ENCODE peak calls at places on chromosomes 2 and 18, in five cellular contexts. I is NCI-H2029; H is amniotic stem cell; M is psoas muscle; Y is activated CD8-positive, alpha-beta memory T cell treated with anti-CD3 and anti-CD28 coated beads for 1 hour. P is an unnamed sample.

GRCh38 chr2:215540646-215541045 is 104.8 kb upstream of the FN1 start:
- DNase-seq in H (peak), I (no peak), Y (no peak), M (no peak), P (no peak)

GRCh38 chr18:50033004-50033403 is 161.9 kb downstream of the MYO5B start:
- DNase-seq in M (no peak), Y (no peak), I (no peak), H (no peak), P (no peak)

GRCh38 chr2:10762651-10763460 is 41.4 kb downstream of the ATP6V1C2 start:
- DNase-seq in M (no peak), I (no peak), H (no peak), Y (no peak), P (no peak)

GRCh38 chr2:56749152-56749752 is 565.5 kb downstream of the CCDC85A start:
- DNase-seq in Y (no peak), M (no peak), I (peak), H (no peak), P (no peak)

GRCh38 chr2:86512922-86513321 is 50.3 kb downstream of the CHMP3 start:
- DNase-seq in Y (no peak), M (no peak), H (no peak), I (no peak), P (no peak)

GRCh38 chr2:83990601-83991000 is 468.5 kb downstream of the SUCLG1 start:
- DNase-seq in M (no peak), Y (no peak), H (no peak), I (peak), P (no peak)

GRCh38 chr2:42918671-42919335 is 126.4 kb upstream of the HAAO start:
- DNase-seq in I (no peak), M (no peak), Y (no peak), H (no peak), P (no peak)

GRCh38 chr18:32469190-32469611 is 1.5 kb downstream of the GAREM1 start:
- DNase-seq in Y (no peak), M (peak), H (peak), I (peak), P (no peak)

GRCh38 chr2:198371902-198372611 is 567.7 kb downstream of the PLCL1 start:
- DNase-seq in I (no peak), M (no peak), Y (no peak), H (no peak), P (no peak)

GRCh38 chr2:201559067-201559710 is 84.1 kb downstream of the TMEM237 start:
- DNase-seq in Y (no peak), M (peak), I (no peak), H (no peak), P (no peak)

GRCh38 chr2:158079672-158080071 is 22.0 kb upstream of the UPP2 start:
- DNase-seq in Y (no peak), H (no peak), M (no peak), I (peak), P (no peak)

GRCh38 chr2:74507926-74508520 is 528 bp upstream of the PCGF1 start:
- DNase-seq in M (no peak), Y (no peak), H (peak), I (no peak), P (no peak)

GRCh38 chr2:211396815-211397214 is 840.4 kb downstream of the CPS1 start:
- DNase-seq in I (peak), M (no peak), Y (no peak), H (no peak), P (no peak)

GRCh38 chr18:31203086-31203793 is 40.6 kb upstream of the DSC1 start:
- DNase-seq in I (no peak), H (no peak), Y (no peak), M (no peak), P (no peak)

GRCh38 chr2:100422320-100422719 is 4.9 kb upstream of the CHST10 start:
- DNase-seq in H (no peak), M (no peak), Y (no peak), I (no peak), P (no peak)

GRCh38 chr2:62287895-62288589 is 92.1 kb downstream of the B3GNT2 start:
- DNase-seq in H (no peak), Y (peak), I (peak), M (peak), P (no peak)

P was measured in esophagus squamous epithelium.